ENCODE peak calls at places on chromosome 11, in ten cellular contexts. C is IMR-90; J is hepatocyte; W is AG04450; G is AG10803; K is B cell; U is foreskin fibroblast; Q is CD8-positive, alpha-beta T cell; Z is GM20000; Y is GM06990. T is an unnamed sample.

GRCh38 chr11:65872555-65873279 is at the start of gene EFEMP2:
- DNase-seq in C (no peak), J (peak), W (no peak), G (peak), K (no peak), U (peak), Q (no peak), Z (no peak), Y (no peak), T (no peak)

GRCh38 chr11:7590529-7590928 is 76.7 kb downstream of the PPFIBP2 start:
- DNase-seq in C (no peak), J (no peak), W (no peak), G (no peak), K (no peak), U (no peak), Q (no peak), Z (no peak), Y (no peak), T (no peak)

GRCh38 chr11:74719011-74719410 is 12.2 kb downstream of the CHRDL2 start:
- DNase-seq in C (no peak), J (no peak), W (no peak), G (no peak), K (no peak), U (no peak), Q (no peak), Z (no peak), Y (no peak), T (no peak)

GRCh38 chr11:9577551-9577950 is 4.1 kb downstream of the WEE1 start:
- DNase-seq in C (peak), J (no peak), W (no peak), G (no peak), K (no peak), U (peak), Q (no peak), Z (no peak), Y (no peak), T (no peak)

GRCh38 chr11:103618532-103618931 is 417.9 kb upstream of the DDI1 start:
- DNase-seq in C (peak), J (no peak), W (peak), G (peak), K (no peak), U (peak), Q (no peak), Z (no peak), Y (no peak), T (no peak)

GRCh38 chr11:60377737-60378136 is 595 bp upstream of the MS4A7 start:
- DNase-seq in C (no peak), J (no peak), W (no peak), G (no peak), K (peak), U (no peak), Q (no peak), Z (peak), Y (peak), T (peak)

GRCh38 chr11:70090989-70091388 is 12.9 kb downstream of the ANO1 start:
- DNase-seq in C (peak), J (peak), W (no peak), G (peak), K (no peak), U (peak), Q (no peak), Z (no peak), Y (no peak), T (no peak)

GRCh38 chr11:34358258-34358665 is 452 bp upstream of the ABTB2 start:
- DNase-seq in C (peak), J (peak), W (no peak), G (peak), K (no peak), U (peak), Q (no peak), Z (peak), Y (peak), T (no peak)

GRCh38 chr11:64766881-64767280 is 7.1 kb upstream of the PYGM start:
- DNase-seq in C (no peak), J (no peak), W (no peak), G (no peak), K (peak), U (no peak), Q (no peak), Z (no peak), Y (no peak), T (peak)

DNA sequence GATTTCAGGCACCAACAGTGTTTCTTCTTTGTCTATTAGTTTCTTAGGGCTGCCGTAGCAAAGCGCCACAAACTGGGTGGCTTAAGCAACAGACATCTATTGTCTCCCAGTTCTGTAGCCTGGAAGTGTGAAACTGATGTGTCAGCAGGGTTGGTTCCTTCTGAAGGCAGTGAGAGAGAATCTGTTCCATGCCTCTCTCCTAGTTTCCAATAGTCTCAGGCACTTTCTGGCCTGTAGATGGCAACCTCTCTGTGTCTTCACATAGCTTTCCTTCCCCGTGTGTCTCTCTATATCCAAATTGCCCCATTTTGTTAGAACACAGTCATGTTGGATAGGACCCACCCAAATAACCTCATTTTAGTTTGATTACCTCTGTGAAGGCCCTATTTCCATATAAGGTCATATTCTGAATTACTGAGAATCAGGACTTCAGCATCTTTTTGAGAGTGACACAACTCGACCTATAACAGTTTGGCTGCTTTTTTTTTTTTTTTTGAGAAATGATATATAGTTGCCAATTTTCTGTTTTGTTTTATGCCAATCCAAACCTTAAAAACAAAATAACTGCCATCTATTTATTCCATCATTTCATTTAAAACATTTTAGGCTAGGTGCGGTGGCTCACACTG is 108.2 kb downstream of the SLC36A4 start:
- DNase-seq in C (peak), J (peak), W (peak), G (peak), K (no peak), U (peak), Q (no peak), Z (no peak), Y (no peak), T (no peak)
- TF ChIP-seq CTCF in C (peak), J (peak), W (peak), G (peak), K (no peak), U (peak), Q (no peak), Z (peak), Y (peak), T (no peak)

DNA sequence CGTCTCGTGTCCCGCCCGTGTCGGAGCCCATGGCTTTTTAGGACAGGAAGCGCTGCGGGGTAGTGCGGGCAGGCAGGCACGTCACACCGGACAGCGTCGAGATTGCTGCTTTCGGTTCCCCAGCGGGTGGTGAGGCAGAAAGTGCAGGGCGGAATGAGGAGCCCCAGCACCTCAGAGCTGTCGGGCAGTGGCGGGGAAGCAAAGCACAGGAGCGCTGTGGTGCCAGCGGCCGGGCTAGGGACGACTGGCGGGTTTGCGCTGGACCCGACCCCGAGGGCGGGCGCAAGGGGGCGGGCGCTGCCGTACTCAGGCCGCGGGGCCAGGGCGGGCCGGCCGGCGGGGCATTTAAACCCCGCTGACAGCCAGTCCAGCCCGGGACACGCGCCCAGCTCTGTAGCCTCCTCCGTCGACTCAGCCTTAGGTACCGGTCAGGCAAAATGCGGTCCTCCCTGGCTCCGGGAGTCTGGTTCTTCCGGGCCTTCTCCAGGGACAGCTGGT is at the start of gene SLC37A2:
- DNase-seq in C (peak), J (peak), W (no peak), G (peak), K (peak), U (peak), Q (peak), Z (peak), Y (peak), T (peak)
- TF ChIP-seq CTCF in C (peak), J (peak), W (no peak), G (no peak), K (no peak), U (no peak), Q (no peak), Z (peak), Y (no peak), T (peak)

GRCh38 chr11:124277809-124278208 is 21.6 kb downstream of the OR8G5 start:
- DNase-seq in C (no peak), J (no peak), W (no peak), G (no peak), K (no peak), U (no peak), Q (no peak), Z (no peak), Y (no peak), T (no peak)
- TF ChIP-seq CTCF in C (no peak), J (peak), W (no peak), G (no peak), K (no peak), U (no peak), Q (no peak), Z (no peak), Y (peak), T (no peak)

GRCh38 chr11:129376658-129377341 is 1.2 kb downstream of the BARX2 start:
- DNase-seq in C (no peak), J (no peak), W (no peak), G (no peak), K (no peak), U (no peak), Q (no peak), Z (no peak), Y (no peak), T (no peak)

GRCh38 chr11:129374081-129374992 is 1.3 kb upstream of the BARX2 start:
- DNase-seq in C (no peak), J (no peak), W (no peak), G (no peak), K (no peak), U (peak), Q (no peak), Z (peak), Y (peak), T (peak)

GRCh38 chr11:129377739-129378138 is 2.1 kb downstream of the BARX2 start:
- DNase-seq in C (no peak), J (no peak), W (no peak), G (no peak), K (no peak), U (no peak), Q (no peak), Z (no peak), Y (no peak), T (no peak)

GRCh38 chr11:129374993-129375721 is 491 bp upstream of the BARX2 start:
- DNase-seq in C (no peak), J (peak), W (no peak), G (no peak), K (no peak), U (peak), Q (no peak), Z (peak), Y (peak), T (peak)

GRCh38 chr11:129375731-129376657 is at the start of gene BARX2:
- DNase-seq in C (peak), J (peak), W (peak), G (peak), K (no peak), U (peak), Q (no peak), Z (peak), Y (peak), T (peak)
- TF ChIP-seq CTCF in C (peak), J (peak), W (peak), G (peak), K (no peak), U (peak), Q (no peak), Z (no peak), Y (peak), T (peak)

GRCh38 chr11:19311306-19312030 is 70.7 kb upstream of the E2F8 start:
- DNase-seq in C (peak), J (peak), W (peak), G (peak), K (no peak), U (peak), Q (no peak), Z (peak), Y (no peak), T (peak)

GRCh38 chr11:19306570-19306969 is 65.8 kb upstream of the E2F8 start:
- DNase-seq in C (no peak), J (no peak), W (no peak), G (no peak), K (no peak), U (no peak), Q (no peak), Z (no peak), Y (no peak), T (no peak)

GRCh38 chr11:19313140-19313539 is 72.4 kb upstream of the E2F8 start:
- DNase-seq in C (no peak), J (no peak), W (no peak), G (no peak), K (no peak), U (no peak), Q (no peak), Z (no peak), Y (no peak), T (no peak)

GRCh38 chr11:19307498-19307897 is 66.8 kb upstream of the E2F8 start:
- DNase-seq in C (no peak), J (no peak), W (no peak), G (no peak), K (no peak), U (no peak), Q (no peak), Z (no peak), Y (no peak), T (no peak)
- TF ChIP-seq CTCF in C (no peak), J (no peak), W (peak), G (no peak), K (no peak), U (no peak), Q (no peak), Z (no peak), Y (no peak), T (no peak)

GRCh38 chr11:11985016-11985715 is 23.3 kb downstream of the DKK3 start:
- DNase-seq in C (peak), J (no peak), W (no peak), G (peak), K (no peak), U (peak), Q (no peak), Z (no peak), Y (no peak), T (no peak)

GRCh38 chr11:11985954-11986949 is 22.2 kb downstream of the DKK3 start:
- DNase-seq in C (no peak), J (no peak), W (no peak), G (no peak), K (no peak), U (no peak), Q (no peak), Z (no peak), Y (no peak), T (no peak)

GRCh38 chr11:11988862-11989261 is 19.6 kb downstream of the DKK3 start:
- DNase-seq in C (no peak), J (no peak), W (no peak), G (no peak), K (no peak), U (no peak), Q (no peak), Z (no peak), Y (no peak), T (no peak)

GRCh38 chr11:11988099-11988651 is 20.3 kb downstream of the DKK3 start:
- DNase-seq in C (peak), J (no peak), W (no peak), G (peak), K (no peak), U (peak), Q (no peak), Z (no peak), Y (no peak), T (no peak)

DNA sequence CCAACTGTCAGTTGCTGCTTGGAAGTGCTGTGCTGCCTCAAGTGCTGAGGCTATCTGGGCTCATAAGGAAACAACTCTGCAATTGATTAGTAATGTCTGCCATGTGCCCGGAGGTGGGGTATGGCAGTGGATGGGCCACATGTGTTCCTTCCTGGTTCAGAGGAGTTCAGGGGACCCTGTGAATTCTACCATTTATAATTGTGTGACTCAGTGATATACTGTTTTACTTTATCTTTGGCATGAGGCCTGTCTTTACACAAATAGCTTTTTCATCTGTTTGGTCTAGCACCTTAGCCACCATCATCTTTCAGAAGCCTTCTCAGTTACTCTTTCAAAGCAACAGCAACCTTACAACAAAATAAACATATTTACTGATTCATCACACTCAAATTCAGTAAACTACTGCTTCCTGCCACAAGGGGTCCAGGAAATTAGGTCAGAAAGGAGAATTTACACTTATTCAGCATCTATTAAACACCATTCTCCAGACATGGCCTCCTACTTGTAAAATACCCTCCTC is 20.9 kb downstream of the DKK3 start:
- DNase-seq in C (peak), J (no peak), W (no peak), G (peak), K (no peak), U (peak), Q (no peak), Z (no peak), Y (no peak), T (no peak)
- TF ChIP-seq CTCF in C (peak), J (peak), W (peak), G (peak), K (peak), U (peak), Q (no peak), Z (no peak), Y (peak), T (no peak)

T was measured in GM13976.